ENCODE peak calls at places on chromosomes 3 and 15, in ten cellular contexts. One of them, this sample, is unnamed.
A peak's percentile ranks its signal among the peaks of the same experiment; 100 is the strongest.

GRCh38 chr3:67458406-67458805 is 196.0 kb downstream of the SUCLG2 start:
- DNase-seq in ELF-1: no peak
- DNase-seq in effector memory CD8-positive, alpha-beta T cell: no peak
- DNase-seq in neural crest cell: no peak
- DNase-seq in hypothalamus: no peak
- DNase-seq in endothelial cell: no peak
- DNase-seq in stimulated activated CD8-positive, alpha-beta memory T cell treated with anti-CD3 and anti-CD28 coated beads, Interleukin-2, amount 100 ng/mL, for 48 hours: no peak
- DNase-seq in stimulated activated CD4-positive, alpha-beta T cell treated with anti-CD3 and anti-CD28 coated beads, Interleukin-2, amount 100 ng/mL, for 24 hours: no peak
- DNase-seq in T-helper 9 cell: no peak
- DNase-seq in left ventricle myocardium superior: no peak
- DNase-seq in this sample: no peak

GRCh38 chr3:171878441-171879225 is 35.5 kb downstream of the TMEM212 start:
- DNase-seq in endothelial cell: no peak
- DNase-seq in neural crest cell: no peak
- DNase-seq in hypothalamus: no peak
- DNase-seq in ELF-1: no peak
- DNase-seq in left ventricle myocardium superior: no peak
- DNase-seq in effector memory CD8-positive, alpha-beta T cell: no peak
- DNase-seq in stimulated activated CD4-positive, alpha-beta T cell treated with anti-CD3 and anti-CD28 coated beads, Interleukin-2, amount 100 ng/mL, for 24 hours: no peak
- DNase-seq in T-helper 9 cell: no peak
- DNase-seq in stimulated activated CD8-positive, alpha-beta memory T cell treated with anti-CD3 and anti-CD28 coated beads, Interleukin-2, amount 100 ng/mL, for 48 hours: no peak
- DNase-seq in this sample: no peak

GRCh38 chr3:133944181-133944580 is 48.5 kb upstream of the RAB6B start:
- DNase-seq in left ventricle myocardium superior: no peak
- DNase-seq in stimulated activated CD8-positive, alpha-beta memory T cell treated with anti-CD3 and anti-CD28 coated beads, Interleukin-2, amount 100 ng/mL, for 48 hours: no peak
- DNase-seq in T-helper 9 cell: no peak
- DNase-seq in effector memory CD8-positive, alpha-beta T cell: no peak
- DNase-seq in hypothalamus: no peak
- DNase-seq in neural crest cell: no peak
- DNase-seq in stimulated activated CD4-positive, alpha-beta T cell treated with anti-CD3 and anti-CD28 coated beads, Interleukin-2, amount 100 ng/mL, for 24 hours: no peak
- DNase-seq in endothelial cell: no peak
- DNase-seq in ELF-1: no peak
- DNase-seq in this sample: no peak

GRCh38 chr15:57496946-57497944 is 94.5 kb upstream of the MYZAP start:
- DNase-seq in ELF-1: peak; percentile 83
- DNase-seq in T-helper 9 cell: no peak
- DNase-seq in stimulated activated CD8-positive, alpha-beta memory T cell treated with anti-CD3 and anti-CD28 coated beads, Interleukin-2, amount 100 ng/mL, for 48 hours: no peak
- DNase-seq in neural crest cell: no peak
- DNase-seq in effector memory CD8-positive, alpha-beta T cell: no peak
- DNase-seq in left ventricle myocardium superior: peak; percentile 54
- DNase-seq in stimulated activated CD4-positive, alpha-beta T cell treated with anti-CD3 and anti-CD28 coated beads, Interleukin-2, amount 100 ng/mL, for 24 hours: no peak
- DNase-seq in endothelial cell: no peak
- DNase-seq in hypothalamus: no peak
- DNase-seq in this sample: no peak

GRCh38 chr3:1055870-1056269 is 37.0 kb upstream of the CNTN6 start:
- DNase-seq in effector memory CD8-positive, alpha-beta T cell: no peak
- DNase-seq in neural crest cell: no peak
- DNase-seq in hypothalamus: no peak
- DNase-seq in endothelial cell: no peak
- DNase-seq in left ventricle myocardium superior: no peak
- DNase-seq in ELF-1: no peak
- DNase-seq in stimulated activated CD4-positive, alpha-beta T cell treated with anti-CD3 and anti-CD28 coated beads, Interleukin-2, amount 100 ng/mL, for 24 hours: no peak
- DNase-seq in T-helper 9 cell: no peak
- DNase-seq in stimulated activated CD8-positive, alpha-beta memory T cell treated with anti-CD3 and anti-CD28 coated beads, Interleukin-2, amount 100 ng/mL, for 48 hours: no peak
- DNase-seq in this sample: no peak

GRCh38 chr3:150469931-150470740 is 62.0 kb downstream of the TSC22D2 start:
- DNase-seq in stimulated activated CD8-positive, alpha-beta memory T cell treated with anti-CD3 and anti-CD28 coated beads, Interleukin-2, amount 100 ng/mL, for 48 hours: no peak
- DNase-seq in ELF-1: no peak
- DNase-seq in endothelial cell: no peak
- DNase-seq in effector memory CD8-positive, alpha-beta T cell: no peak
- DNase-seq in stimulated activated CD4-positive, alpha-beta T cell treated with anti-CD3 and anti-CD28 coated beads, Interleukin-2, amount 100 ng/mL, for 24 hours: no peak
- DNase-seq in neural crest cell: no peak
- DNase-seq in T-helper 9 cell: no peak
- DNase-seq in hypothalamus: no peak
- DNase-seq in left ventricle myocardium superior: no peak
- DNase-seq in this sample: no peak

GRCh38 chr3:183515968-183516851 is 39.3 kb downstream of the KLHL6 start:
- DNase-seq in ELF-1: no peak
- DNase-seq in stimulated activated CD8-positive, alpha-beta memory T cell treated with anti-CD3 and anti-CD28 coated beads, Interleukin-2, amount 100 ng/mL, for 48 hours: no peak
- DNase-seq in T-helper 9 cell: peak; percentile 35
- DNase-seq in left ventricle myocardium superior: no peak
- DNase-seq in stimulated activated CD4-positive, alpha-beta T cell treated with anti-CD3 and anti-CD28 coated beads, Interleukin-2, amount 100 ng/mL, for 24 hours: peak; percentile 47
- DNase-seq in effector memory CD8-positive, alpha-beta T cell: peak; percentile 39
- DNase-seq in neural crest cell: no peak
- DNase-seq in endothelial cell: no peak
- DNase-seq in hypothalamus: no peak
- DNase-seq in this sample: no peak

GRCh38 chr3:13710251-13710650 is 161.3 kb downstream of the FBLN2 start:
- DNase-seq in stimulated activated CD4-positive, alpha-beta T cell treated with anti-CD3 and anti-CD28 coated beads, Interleukin-2, amount 100 ng/mL, for 24 hours: no peak
- DNase-seq in neural crest cell: no peak
- DNase-seq in hypothalamus: no peak
- DNase-seq in stimulated activated CD8-positive, alpha-beta memory T cell treated with anti-CD3 and anti-CD28 coated beads, Interleukin-2, amount 100 ng/mL, for 48 hours: no peak
- DNase-seq in T-helper 9 cell: no peak
- DNase-seq in effector memory CD8-positive, alpha-beta T cell: no peak
- DNase-seq in endothelial cell: peak; percentile 1
- DNase-seq in left ventricle myocardium superior: no peak
- DNase-seq in ELF-1: no peak
- DNase-seq in this sample: no peak

GRCh38 chr15:42553549-42553948 is 4.9 kb downstream of the HAUS2 start:
- DNase-seq in left ventricle myocardium superior: no peak
- DNase-seq in ELF-1: no peak
- DNase-seq in T-helper 9 cell: no peak
- DNase-seq in stimulated activated CD4-positive, alpha-beta T cell treated with anti-CD3 and anti-CD28 coated beads, Interleukin-2, amount 100 ng/mL, for 24 hours: no peak
- DNase-seq in hypothalamus: no peak
- DNase-seq in endothelial cell: no peak
- DNase-seq in effector memory CD8-positive, alpha-beta T cell: no peak
- DNase-seq in stimulated activated CD8-positive, alpha-beta memory T cell treated with anti-CD3 and anti-CD28 coated beads, Interleukin-2, amount 100 ng/mL, for 48 hours: no peak
- DNase-seq in neural crest cell: no peak
- DNase-seq in this sample: no peak

GRCh38 chr3:181909241-181909640 is 197.5 kb downstream of the SOX2 start:
- DNase-seq in stimulated activated CD8-positive, alpha-beta memory T cell treated with anti-CD3 and anti-CD28 coated beads, Interleukin-2, amount 100 ng/mL, for 48 hours: no peak
- DNase-seq in neural crest cell: no peak
- DNase-seq in stimulated activated CD4-positive, alpha-beta T cell treated with anti-CD3 and anti-CD28 coated beads, Interleukin-2, amount 100 ng/mL, for 24 hours: no peak
- DNase-seq in effector memory CD8-positive, alpha-beta T cell: no peak
- DNase-seq in ELF-1: no peak
- DNase-seq in endothelial cell: no peak
- DNase-seq in T-helper 9 cell: no peak
- DNase-seq in hypothalamus: no peak
- DNase-seq in left ventricle myocardium superior: no peak
- DNase-seq in this sample: no peak

GRCh38 chr3:108472011-108472591 is 38.3 kb downstream of the MYH15 start:
- DNase-seq in effector memory CD8-positive, alpha-beta T cell: no peak
- DNase-seq in hypothalamus: no peak
- DNase-seq in left ventricle myocardium superior: no peak
- DNase-seq in stimulated activated CD4-positive, alpha-beta T cell treated with anti-CD3 and anti-CD28 coated beads, Interleukin-2, amount 100 ng/mL, for 24 hours: no peak
- DNase-seq in neural crest cell: no peak
- DNase-seq in endothelial cell: no peak
- DNase-seq in ELF-1: peak; percentile 45
- DNase-seq in stimulated activated CD8-positive, alpha-beta memory T cell treated with anti-CD3 and anti-CD28 coated beads, Interleukin-2, amount 100 ng/mL, for 48 hours: no peak
- DNase-seq in T-helper 9 cell: no peak
- DNase-seq in this sample: no peak

GRCh38 chr3:141019244-141019643 is 31.9 kb upstream of the SPSB4 start:
- DNase-seq in left ventricle myocardium superior: no peak
- DNase-seq in effector memory CD8-positive, alpha-beta T cell: no peak
- DNase-seq in neural crest cell: no peak
- DNase-seq in ELF-1: no peak
- DNase-seq in hypothalamus: no peak
- DNase-seq in T-helper 9 cell: no peak
- DNase-seq in stimulated activated CD4-positive, alpha-beta T cell treated with anti-CD3 and anti-CD28 coated beads, Interleukin-2, amount 100 ng/mL, for 24 hours: no peak
- DNase-seq in stimulated activated CD8-positive, alpha-beta memory T cell treated with anti-CD3 and anti-CD28 coated beads, Interleukin-2, amount 100 ng/mL, for 48 hours: no peak
- DNase-seq in endothelial cell: no peak
- DNase-seq in this sample: no peak

GRCh38 chr3:108894981-108895380 is 58.7 kb downstream of the GUCA1C start:
- DNase-seq in neural crest cell: no peak
- DNase-seq in endothelial cell: no peak
- DNase-seq in stimulated activated CD4-positive, alpha-beta T cell treated with anti-CD3 and anti-CD28 coated beads, Interleukin-2, amount 100 ng/mL, for 24 hours: no peak
- DNase-seq in T-helper 9 cell: no peak
- DNase-seq in effector memory CD8-positive, alpha-beta T cell: no peak
- DNase-seq in hypothalamus: no peak
- DNase-seq in ELF-1: no peak
- DNase-seq in left ventricle myocardium superior: no peak
- DNase-seq in stimulated activated CD8-positive, alpha-beta memory T cell treated with anti-CD3 and anti-CD28 coated beads, Interleukin-2, amount 100 ng/mL, for 48 hours: no peak
- DNase-seq in this sample: no peak

GRCh38 chr3:162142511-162142910 is 645.9 kb downstream of the OTOL1 start:
- DNase-seq in neural crest cell: no peak
- DNase-seq in effector memory CD8-positive, alpha-beta T cell: no peak
- DNase-seq in stimulated activated CD8-positive, alpha-beta memory T cell treated with anti-CD3 and anti-CD28 coated beads, Interleukin-2, amount 100 ng/mL, for 48 hours: no peak
- DNase-seq in T-helper 9 cell: no peak
- DNase-seq in endothelial cell: no peak
- DNase-seq in hypothalamus: no peak
- DNase-seq in left ventricle myocardium superior: no peak
- DNase-seq in ELF-1: no peak
- DNase-seq in stimulated activated CD4-positive, alpha-beta T cell treated with anti-CD3 and anti-CD28 coated beads, Interleukin-2, amount 100 ng/mL, for 24 hours: no peak
- DNase-seq in this sample: no peak

GRCh38 chr15:60006203-60006782 is 2.2 kb downstream of the FOXB1 start:
- DNase-seq in left ventricle myocardium superior: no peak
- DNase-seq in neural crest cell: no peak
- DNase-seq in endothelial cell: peak; percentile 78
- DNase-seq in T-helper 9 cell: peak; percentile 37
- DNase-seq in stimulated activated CD8-positive, alpha-beta memory T cell treated with anti-CD3 and anti-CD28 coated beads, Interleukin-2, amount 100 ng/mL, for 48 hours: no peak
- DNase-seq in stimulated activated CD4-positive, alpha-beta T cell treated with anti-CD3 and anti-CD28 coated beads, Interleukin-2, amount 100 ng/mL, for 24 hours: peak; percentile 62
- DNase-seq in effector memory CD8-positive, alpha-beta T cell: no peak
- DNase-seq in ELF-1: peak; percentile 91
- DNase-seq in hypothalamus: no peak
- DNase-seq in this sample: peak; percentile 42

GRCh38 chr3:117105650-117106049 is 396.1 kb downstream of the TUSC7 start:
- DNase-seq in left ventricle myocardium superior: no peak
- DNase-seq in neural crest cell: no peak
- DNase-seq in effector memory CD8-positive, alpha-beta T cell: no peak
- DNase-seq in T-helper 9 cell: no peak
- DNase-seq in hypothalamus: no peak
- DNase-seq in stimulated activated CD8-positive, alpha-beta memory T cell treated with anti-CD3 and anti-CD28 coated beads, Interleukin-2, amount 100 ng/mL, for 48 hours: no peak
- DNase-seq in ELF-1: no peak
- DNase-seq in stimulated activated CD4-positive, alpha-beta T cell treated with anti-CD3 and anti-CD28 coated beads, Interleukin-2, amount 100 ng/mL, for 24 hours: no peak
- DNase-seq in endothelial cell: no peak
- DNase-seq in this sample: no peak

GRCh38 chr15:43905755-43906154 is 79.0 kb downstream of the WDR76 start:
- DNase-seq in stimulated activated CD4-positive, alpha-beta T cell treated with anti-CD3 and anti-CD28 coated beads, Interleukin-2, amount 100 ng/mL, for 24 hours: no peak
- DNase-seq in hypothalamus: no peak
- DNase-seq in stimulated activated CD8-positive, alpha-beta memory T cell treated with anti-CD3 and anti-CD28 coated beads, Interleukin-2, amount 100 ng/mL, for 48 hours: no peak
- DNase-seq in neural crest cell: no peak
- DNase-seq in ELF-1: no peak
- DNase-seq in T-helper 9 cell: no peak
- DNase-seq in endothelial cell: no peak
- DNase-seq in left ventricle myocardium superior: no peak
- DNase-seq in effector memory CD8-positive, alpha-beta T cell: no peak
- DNase-seq in this sample: no peak

GRCh38 chr3:107421170-107421792 is 44.0 kb downstream of the CCDC54 start:
- DNase-seq in T-helper 9 cell: no peak
- DNase-seq in ELF-1: peak; percentile 18
- DNase-seq in stimulated activated CD8-positive, alpha-beta memory T cell treated with anti-CD3 and anti-CD28 coated beads, Interleukin-2, amount 100 ng/mL, for 48 hours: no peak
- DNase-seq in effector memory CD8-positive, alpha-beta T cell: peak; percentile 18
- DNase-seq in neural crest cell: no peak
- DNase-seq in left ventricle myocardium superior: no peak
- DNase-seq in endothelial cell: no peak
- DNase-seq in hypothalamus: no peak
- DNase-seq in stimulated activated CD4-positive, alpha-beta T cell treated with anti-CD3 and anti-CD28 coated beads, Interleukin-2, amount 100 ng/mL, for 24 hours: no peak
- DNase-seq in this sample: no peak